ENCODE peak calls at places on chromosomes 6 and 20, in nine cellular contexts. F is cardiac muscle cell, T is mucosa of descending colon, V is HCT116, R is D721Med, C is RWPE1, L is MCF 10A, M is heart left ventricle, O is ovary. S is an unnamed sample.

GRCh38 chr20:1888796-1889463 is 6.3 kb upstream of the SIRPA start:
- DNase-seq in F (peak), T (peak), V (no peak), R (no peak), C (peak), L (peak), M (peak), O (no peak), S (no peak)

GRCh38 chr6:22600059-22600458 is 30.7 kb downstream of the HDGFL1 start:
- DNase-seq in F (no peak), T (no peak), V (no peak), R (no peak), C (no peak), L (no peak), M (no peak), O (no peak), S (no peak)

GRCh38 chr20:53402233-53403005 is 191.2 kb downstream of the ZNF217 start:
- DNase-seq in F (no peak), T (no peak), V (no peak), R (no peak), C (no peak), L (no peak), M (no peak), O (no peak), S (no peak)

GRCh38 chr6:107600936-107601335 is 111.0 kb downstream of the SOBP start:
- DNase-seq in F (peak), T (no peak), V (no peak), R (no peak), C (peak), L (peak), M (peak), O (peak), S (peak)

GRCh38 chr20:56345911-56346310 is 12.9 kb upstream of the FAM210B start:
- DNase-seq in F (peak), T (no peak), V (no peak), R (no peak), C (no peak), L (no peak), M (no peak), O (no peak), S (no peak)

GRCh38 chr6:105753184-105754097 is 332.7 kb upstream of the PRDM1 start:
- DNase-seq in F (no peak), T (peak), V (peak), R (no peak), C (peak), L (peak), M (no peak), O (no peak), S (no peak)

GRCh38 chr6:56851541-56852248 is 103.2 kb upstream of the BEND6 start:
- DNase-seq in F (peak), T (no peak), V (no peak), R (no peak), C (peak), L (peak), M (peak), O (peak), S (peak)

GRCh38 chr6:100880149-100880900 is 804 bp downstream of the ASCC3 start:
- DNase-seq in F (peak), T (no peak), V (no peak), R (no peak), C (peak), L (peak), M (no peak), O (no peak), S (no peak)

GRCh38 chr6:15375018-15375417 is 129.1 kb downstream of the JARID2 start:
- DNase-seq in F (no peak), T (no peak), V (no peak), R (no peak), C (no peak), L (no peak), M (no peak), O (no peak), S (no peak)

GRCh38 chr6:146911635-146912034 is 292.6 kb upstream of the STXBP5 start:
- DNase-seq in F (no peak), T (no peak), V (no peak), R (no peak), C (no peak), L (no peak), M (no peak), O (no peak), S (no peak)

GRCh38 chr6:68427630-68428029 is 207.5 kb upstream of the ADGRB3 start:
- DNase-seq in F (no peak), T (no peak), V (no peak), R (no peak), C (peak), L (peak), M (no peak), O (no peak), S (no peak)

GRCh38 chr20:41248371-41249024 is 69.0 kb downstream of the ZHX3 start:
- DNase-seq in F (peak), T (no peak), V (no peak), R (no peak), C (peak), L (peak), M (no peak), O (no peak), S (peak)

GRCh38 chr6:124393536-124393935 is 568.7 kb upstream of the RNF217 start:
- DNase-seq in F (no peak), T (no peak), V (no peak), R (no peak), C (no peak), L (no peak), M (no peak), O (no peak), S (no peak)

GRCh38 chr20:48476854-48477253 is 350.9 kb downstream of the PREX1 start:
- DNase-seq in F (no peak), T (no peak), V (no peak), R (no peak), C (no peak), L (no peak), M (no peak), O (no peak), S (no peak)

GRCh38 chr20:38043512-38044300 is 10.2 kb downstream of the RPRD1B start:
- DNase-seq in F (peak), T (no peak), V (no peak), R (no peak), C (peak), L (peak), M (no peak), O (no peak), S (no peak)

GRCh38 chr20:32681175-32682084 is 7.7 kb upstream of the C20orf203 start:
- DNase-seq in F (peak), T (no peak), V (no peak), R (no peak), C (peak), L (peak), M (no peak), O (no peak), S (no peak)

GRCh38 chr6:124132256-124132655 is 328.6 kb downstream of the NKAIN2 start:
- DNase-seq in F (peak), T (no peak), V (no peak), R (no peak), C (no peak), L (peak), M (no peak), O (no peak), S (no peak)

GRCh38 chr6:31871068-31871659 is 7.6 kb downstream of the SLC44A4 start:
- DNase-seq in F (peak), T (no peak), V (no peak), R (no peak), C (no peak), L (no peak), M (no peak), O (no peak), S (no peak)

GRCh38 chr6:3370361-3371221 is 86.3 kb downstream of the SLC22A23 start:
- DNase-seq in F (no peak), T (no peak), V (no peak), R (no peak), C (no peak), L (no peak), M (no peak), O (no peak), S (no peak)

GRCh38 chr6:25660512-25660911 is 8.5 kb downstream of the SCGN start:
- DNase-seq in F (peak), T (no peak), V (peak), R (no peak), C (peak), L (peak), M (no peak), O (no peak), S (no peak)

GRCh38 chr6:7905416-7905815 is 5.2 kb downstream of the TXNDC5 start:
- DNase-seq in F (peak), T (no peak), V (no peak), R (no peak), C (no peak), L (no peak), M (no peak), O (no peak), S (no peak)

GRCh38 chr6:9766240-9766915 is 648.5 kb downstream of the TFAP2A start:
- DNase-seq in F (peak), T (no peak), V (peak), R (no peak), C (peak), L (peak), M (no peak), O (no peak), S (no peak)

GRCh38 chr6:40719671-40720374 is 132.7 kb upstream of the LRFN2 start:
- DNase-seq in F (peak), T (no peak), V (no peak), R (no peak), C (no peak), L (peak), M (no peak), O (no peak), S (no peak)

GRCh38 chr20:53881362-53881761 is 189.0 kb downstream of the BCAS1 start:
- DNase-seq in F (no peak), T (no peak), V (no peak), R (no peak), C (no peak), L (no peak), M (no peak), O (no peak), S (no peak)

GRCh38 chr20:46701556-46701955 is 7.9 kb upstream of the SLC2A10 start:
- DNase-seq in F (no peak), T (no peak), V (no peak), R (no peak), C (no peak), L (no peak), M (no peak), O (no peak), S (no peak)

GRCh38 chr20:46545077-46545826 is 5.2 kb downstream of the OCSTAMP start:
- DNase-seq in F (peak), T (no peak), V (no peak), R (no peak), C (no peak), L (peak), M (no peak), O (no peak), S (no peak)

GRCh38 chr6:146087386-146087785 is 58.5 kb downstream of the GRM1 start:
- DNase-seq in F (no peak), T (no peak), V (no peak), R (no peak), C (no peak), L (no peak), M (no peak), O (no peak), S (no peak)

GRCh38 chr20:36155991-36156390 is 1.5 kb downstream of the EPB41L1 start:
- DNase-seq in F (no peak), T (no peak), V (no peak), R (no peak), C (no peak), L (no peak), M (no peak), O (no peak), S (no peak)

GRCh38 chr20:44428174-44429016 is 47.3 kb upstream of the TTPAL start:
- DNase-seq in F (no peak), T (no peak), V (no peak), R (no peak), C (no peak), L (no peak), M (no peak), O (no peak), S (no peak)

GRCh38 chr6:135938588-135939215 is 87.2 kb downstream of the PDE7B start:
- DNase-seq in F (peak), T (no peak), V (no peak), R (no peak), C (no peak), L (peak), M (peak), O (peak), S (peak)

GRCh38 chr6:35607517-35608233 is 81.0 kb downstream of the FKBP5 start:
- DNase-seq in F (no peak), T (no peak), V (no peak), R (no peak), C (no peak), L (no peak), M (no peak), O (no peak), S (no peak)

GRCh38 chr6:106149472-106150069 is 63.4 kb downstream of the PRDM1 start:
- DNase-seq in F (no peak), T (no peak), V (no peak), R (no peak), C (no peak), L (no peak), M (no peak), O (no peak), S (no peak)

GRCh38 chr20:17518339-17519052 is 12.7 kb downstream of the BFSP1 start:
- DNase-seq in F (no peak), T (no peak), V (no peak), R (no peak), C (peak), L (no peak), M (peak), O (peak), S (peak)

GRCh38 chr6:130557481-130558112 is 191.8 kb downstream of the TMEM200A start:
- DNase-seq in F (no peak), T (no peak), V (no peak), R (no peak), C (no peak), L (no peak), M (no peak), O (no peak), S (no peak)

GRCh38 chr6:56862415-56863175 is 92.3 kb upstream of the BEND6 start:
- DNase-seq in F (peak), T (no peak), V (no peak), R (no peak), C (no peak), L (no peak), M (no peak), O (no peak), S (no peak)

GRCh38 chr6:153028963-153029362 is 26.5 kb upstream of the MTRF1L start:
- DNase-seq in F (no peak), T (no peak), V (no peak), R (no peak), C (no peak), L (no peak), M (no peak), O (no peak), S (no peak)

GRCh38 chr20:32626859-32627636 is 41.9 kb upstream of the NOL4L start:
- DNase-seq in F (no peak), T (no peak), V (no peak), R (no peak), C (no peak), L (no peak), M (no peak), O (no peak), S (no peak)

GRCh38 chr6:89413006-89413400 is 930 bp upstream of the RRAGD start:
- DNase-seq in F (no peak), T (no peak), V (no peak), R (no peak), C (no peak), L (no peak), M (no peak), O (no peak), S (peak)

GRCh38 chr6:33926451-33926850 is 122.6 kb upstream of the MLN start:
- DNase-seq in F (no peak), T (no peak), V (peak), R (no peak), C (peak), L (peak), M (no peak), O (no peak), S (peak)

GRCh38 chr6:156943167-156943566 is 166.0 kb downstream of the ARID1B start:
- DNase-seq in F (no peak), T (no peak), V (no peak), R (no peak), C (no peak), L (no peak), M (no peak), O (no peak), S (no peak)
- TF ChIP-seq CTCF in F (no peak), T (no peak), V (no peak), R (no peak), C (no peak), L (no peak), M (no peak), O (no peak), S (no peak)

GRCh38 chr6:170259301-170259700 is 31.6 kb downstream of the DLL1 start:
- DNase-seq in F (no peak), T (no peak), V (no peak), R (no peak), C (no peak), L (no peak), M (no peak), O (no peak), S (no peak)

GRCh38 chr6:170258395-170258794 is 32.5 kb downstream of the DLL1 start:
- DNase-seq in F (no peak), T (no peak), V (no peak), R (no peak), C (no peak), L (no peak), M (no peak), O (no peak), S (no peak)

GRCh38 chr6:170261643-170262480 is 29.0 kb downstream of the DLL1 start:
- DNase-seq in F (no peak), T (no peak), V (no peak), R (no peak), C (no peak), L (no peak), M (no peak), O (no peak), S (no peak)

GRCh38 chr6:170262481-170263088 is 28.3 kb downstream of the DLL1 start:
- DNase-seq in F (no peak), T (no peak), V (no peak), R (no peak), C (no peak), L (no peak), M (no peak), O (no peak), S (no peak)

DNA sequence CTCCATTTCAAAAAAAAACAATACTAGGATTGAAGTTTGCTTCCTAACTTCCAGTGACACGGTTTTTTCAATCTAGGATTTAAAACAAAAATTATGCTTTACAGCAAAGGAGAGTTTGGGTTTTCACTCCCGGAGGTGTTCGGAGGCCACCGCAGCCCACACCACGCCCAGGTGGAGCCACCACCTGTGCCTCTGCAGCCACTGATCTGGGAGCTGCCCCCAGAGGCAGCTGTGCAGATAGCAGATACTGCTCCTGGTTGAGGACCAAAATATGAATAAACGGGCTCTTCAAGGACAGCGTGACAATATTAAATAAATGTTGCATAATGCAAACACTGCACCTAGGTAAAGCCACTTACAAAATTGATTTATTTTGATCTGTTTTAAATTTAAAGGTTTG is 30.2 kb downstream of the DLL1 start:
- DNase-seq in F (no peak), T (no peak), V (peak), R (no peak), C (no peak), L (no peak), M (no peak), O (no peak), S (no peak)
- TF ChIP-seq CTCF in F (no peak), T (no peak), V (peak), R (no peak), C (no peak), L (no peak), M (no peak), O (no peak), S (no peak)

GRCh38 chr20:50854512-50855249 is 59.8 kb downstream of the BCAS4 start:
- DNase-seq in F (no peak), T (no peak), V (no peak), R (no peak), C (no peak), L (no peak), M (no peak), O (no peak), S (no peak)

GRCh38 chr20:50858525-50858924 is 63.7 kb downstream of the BCAS4 start:
- DNase-seq in F (no peak), T (no peak), V (no peak), R (no peak), C (no peak), L (no peak), M (no peak), O (no peak), S (no peak)

GRCh38 chr20:50856475-50857041 is 61.7 kb downstream of the BCAS4 start:
- DNase-seq in F (no peak), T (no peak), V (no peak), R (no peak), C (no peak), L (no peak), M (no peak), O (no peak), S (no peak)

GRCh38 chr20:50857348-50857747 is 62.5 kb downstream of the BCAS4 start:
- DNase-seq in F (no peak), T (no peak), V (no peak), R (no peak), C (no peak), L (no peak), M (no peak), O (no peak), S (no peak)

DNA sequence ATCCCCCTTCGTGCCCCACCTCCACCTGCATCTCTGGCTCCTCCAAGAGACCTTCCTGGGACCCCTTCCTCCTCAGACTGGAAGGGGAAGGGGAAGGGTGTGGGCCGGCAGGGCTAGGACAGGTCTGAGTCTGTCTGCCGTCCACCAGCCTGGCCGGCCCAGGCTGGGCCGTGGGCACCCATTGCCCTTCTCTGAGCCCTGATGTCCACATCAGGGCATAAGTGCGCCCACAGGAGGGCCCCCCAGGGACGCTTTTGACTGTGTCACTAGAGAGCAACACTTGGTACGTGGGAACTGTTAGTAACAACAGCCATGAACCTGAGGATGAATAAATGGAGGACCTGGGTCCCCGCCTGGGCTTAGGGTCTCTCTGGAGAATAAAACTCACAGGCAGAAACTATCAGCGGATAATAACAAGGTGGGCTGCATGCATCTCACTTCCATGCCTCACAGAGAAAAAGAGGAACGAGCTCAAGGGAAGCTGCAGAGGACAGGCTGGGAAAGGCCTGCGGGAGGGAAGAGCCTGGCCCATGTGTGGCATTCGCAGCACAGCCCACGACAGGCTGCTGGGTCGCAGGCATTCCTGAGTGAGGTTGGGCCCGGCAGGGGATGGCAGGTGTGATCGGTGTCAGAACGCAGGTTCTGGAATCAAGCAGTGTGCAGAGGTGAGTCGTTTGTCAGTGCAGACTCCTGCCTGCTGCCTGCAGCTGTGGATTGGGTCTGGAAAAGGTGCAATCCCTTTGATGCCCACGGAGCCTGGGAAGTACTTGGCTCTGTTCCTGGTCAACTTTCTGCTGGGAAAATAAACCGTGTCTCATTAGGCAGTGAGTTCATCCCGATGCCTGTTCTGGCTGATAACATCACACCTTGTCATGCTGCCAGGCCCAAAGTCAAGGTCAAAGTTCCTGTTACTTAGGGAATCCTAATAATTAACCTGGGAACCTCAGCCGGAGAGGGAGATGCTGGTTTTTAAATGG is 60.9 kb downstream of the BCAS4 start:
- DNase-seq in F (no peak), T (no peak), V (no peak), R (no peak), C (peak), L (peak), M (no peak), O (no peak), S (no peak)
- TF ChIP-seq CTCF in F (no peak), T (no peak), V (no peak), R (no peak), C (no peak), L (no peak), M (no peak), O (no peak), S (no peak)

GRCh38 chr6:292506-293184 is 358 bp downstream of the DUSP22 start:
- DNase-seq in F (peak), T (peak), V (no peak), R (no peak), C (peak), L (peak), M (peak), O (peak), S (peak)
- TF ChIP-seq CTCF in F (no peak), T (no peak), V (no peak), R (no peak), C (no peak), L (no peak), M (no peak), O (no peak), S (no peak)

GRCh38 chr6:151760486-151760885 is 47.0 kb upstream of the ESR1 start:
- DNase-seq in F (no peak), T (no peak), V (no peak), R (no peak), C (no peak), L (no peak), M (no peak), O (no peak), S (no peak)

GRCh38 chr6:151765444-151765886 is 42.0 kb upstream of the ESR1 start:
- DNase-seq in F (peak), T (no peak), V (peak), R (peak), C (peak), L (peak), M (peak), O (no peak), S (peak)

GRCh38 chr6:151763938-151764680 is 43.4 kb upstream of the ESR1 start:
- DNase-seq in F (peak), T (peak), V (peak), R (no peak), C (peak), L (peak), M (peak), O (peak), S (peak)

GRCh38 chr6:151762817-151763216 is 44.7 kb upstream of the ESR1 start:
- DNase-seq in F (no peak), T (no peak), V (no peak), R (no peak), C (no peak), L (no peak), M (no peak), O (no peak), S (no peak)

GRCh38 chr6:151763303-151763702 is 44.2 kb upstream of the ESR1 start:
- DNase-seq in F (peak), T (no peak), V (no peak), R (no peak), C (peak), L (peak), M (no peak), O (no peak), S (peak)
- TF ChIP-seq CTCF in F (peak), T (no peak), V (peak), R (no peak), C (no peak), L (peak), M (no peak), O (peak), S (peak)